ENCODE peak calls at places on chromosomes 6 and 20, in seven cellular contexts. I, U, O, J, R, P and C are unnamed samples.

GRCh38 chr6:37058084-37058586 is 52.7 kb downstream of the FGD2 start:
- DNase-seq in R (no peak), O (peak; percentile 76), I (peak; percentile 68), U (no peak), P (peak; percentile 57), J (no peak), C (no peak)

GRCh38 chr6:148657053-148657452 is 89.8 kb upstream of the UST start:
- DNase-seq in U (no peak), O (peak; percentile 84), P (peak; percentile 7), J (no peak), R (no peak), I (peak; percentile 92), C (no peak)

GRCh38 chr20:34043025-34043424 is 49.3 kb downstream of the RALY start:
- DNase-seq in O (no peak), J (no peak), I (peak; percentile 19), U (no peak), R (no peak), P (no peak), C (no peak)

GRCh38 chr20:20463933-20464374 is 96.0 kb downstream of the INSM1 start:
- DNase-seq in P (no peak), J (no peak), R (peak; percentile 82), I (peak; percentile 29), U (peak; percentile 85), O (no peak), C (peak; percentile 92)

GRCh38 chr6:25882066-25882496 is 8.0 kb upstream of the SLC17A3 start:
- DNase-seq in R (peak; percentile 85), I (no peak), P (peak; percentile 70), U (peak; percentile 21), O (no peak), J (peak; percentile 72), C (peak; percentile 83)

GRCh38 chr6:169969372-169970099 is 218.1 kb downstream of the ERMARD start:
- DNase-seq in J (no peak), P (no peak), I (no peak), U (no peak), R (no peak), O (no peak), C (no peak)

GRCh38 chr6:11759995-11760394 is 18.6 kb downstream of the ADTRP start:
- DNase-seq in U (no peak), J (no peak), I (no peak), R (no peak), O (no peak), P (no peak), C (no peak)

GRCh38 chr20:16608265-16608636 is 35.0 kb upstream of the KIF16B start:
- DNase-seq in P (no peak), I (no peak), O (no peak), J (peak; percentile 0), R (no peak), U (no peak), C (no peak)

GRCh38 chr6:25617997-25618396 is 34.0 kb upstream of the SCGN start:
- DNase-seq in O (no peak), P (no peak), I (no peak), R (no peak), J (no peak), U (no peak), C (no peak)

GRCh38 chr6:4336778-4337442 is 201.5 kb upstream of the ECI2 start:
- DNase-seq in J (no peak), O (no peak), I (peak; percentile 93), P (no peak), U (no peak), R (no peak), C (no peak)
- H3K27ac ChIP-seq in J (no peak overlapping the region), O (no peak overlapping the region), I (no peak overlapping the region), P (peak overlapping the region; percentile 91), U (no peak overlapping the region), R (no peak overlapping the region), C (no peak overlapping the region)

GRCh38 chr6:39021779-39022178 is 26.8 kb upstream of the GLP1R start:
- DNase-seq in I (no peak), O (no peak), U (no peak), J (no peak), P (no peak), R (no peak), C (no peak)
- H2BK120ac ChIP-seq in I (no peak overlapping the region), O (no peak overlapping the region), U (no peak overlapping the region), J (no peak overlapping the region), P (no peak overlapping the region), R (no peak overlapping the region), C (no peak overlapping the region)

DNA sequence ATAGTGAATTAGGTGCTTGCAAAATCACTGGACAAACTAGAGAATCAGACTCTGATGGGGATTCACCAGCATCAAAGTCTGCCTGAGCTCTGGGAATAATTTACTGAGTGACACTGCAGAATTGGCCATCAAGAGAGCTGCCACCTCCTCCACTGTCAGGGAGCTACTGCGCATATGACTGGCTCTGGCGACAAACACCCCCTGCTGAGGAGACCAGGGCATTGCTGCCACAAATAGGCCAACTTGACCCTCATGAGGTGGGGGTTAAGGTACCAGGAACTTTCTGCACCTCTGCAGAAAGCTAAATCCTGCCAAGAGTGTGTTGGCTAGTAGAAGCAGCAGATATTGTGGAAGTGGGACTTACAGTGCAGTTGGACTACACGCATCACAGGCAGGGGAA is 88.0 kb downstream of the CDS2 start:
- DNase-seq in J (no peak), U (no peak), I (no peak), R (no peak), P (no peak), O (no peak), C (peak; percentile 22)
- H3K27ac ChIP-seq in J (no peak overlapping the region), U (no peak overlapping the region), I (no peak overlapping the region), R (no peak overlapping the region), P (no peak overlapping the region), O (no peak overlapping the region), C (no peak overlapping the region)

DNA sequence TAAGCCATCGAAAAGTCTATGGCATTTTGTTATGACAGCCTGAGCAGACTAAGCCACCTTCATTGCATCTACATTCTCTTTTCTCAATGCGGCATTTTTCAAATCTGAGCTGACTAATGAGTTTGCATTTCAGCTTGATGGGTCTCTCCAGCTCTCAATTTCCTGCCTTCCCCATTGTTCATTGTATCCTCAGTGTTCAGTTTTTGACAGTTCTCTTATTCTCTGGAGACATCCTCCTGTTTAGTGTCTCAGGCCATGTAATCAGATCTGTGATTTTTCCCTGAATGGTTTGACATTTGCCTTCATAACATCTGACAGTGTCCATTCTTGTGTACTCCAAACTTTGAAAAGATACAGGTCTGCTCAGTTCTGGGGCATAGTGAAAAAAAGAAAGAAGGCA is 27.9 kb upstream of the MCM3 start:
- DNase-seq in U (no peak), R (no peak), I (no peak), O (no peak), P (no peak), J (no peak), C (no peak)
- H2BK120ac ChIP-seq in U (no peak overlapping the region), R (no peak overlapping the region), I (no peak overlapping the region), O (no peak overlapping the region), P (peak overlapping the region; percentile 81), J (no peak overlapping the region), C (no peak overlapping the region)

GRCh38 chr20:49852522-49853055 is 40.0 kb downstream of the SLC9A8 start:
- DNase-seq in U (no peak), O (no peak), I (no peak), R (no peak), J (no peak), P (no peak), C (no peak)
- H3K27ac ChIP-seq in U (no peak overlapping the region), O (no peak overlapping the region), I (no peak overlapping the region), R (no peak overlapping the region), J (no peak overlapping the region), P (no peak overlapping the region), C (no peak overlapping the region)

GRCh38 chr20:62715201-62715600 is 6.6 kb downstream of the NTSR1 start:
- DNase-seq in P (no peak), O (no peak), R (no peak), U (no peak), J (no peak), I (no peak), C (no peak)
- H2BK120ac ChIP-seq in P (no peak overlapping the region), O (no peak overlapping the region), R (no peak overlapping the region), U (no peak overlapping the region), J (no peak overlapping the region), I (no peak overlapping the region), C (no peak overlapping the region)

GRCh38 chr6:41093729-41094128 is 21.0 kb downstream of the NFYA start:
- DNase-seq in P (no peak), U (no peak), I (peak; percentile 12), R (no peak), J (no peak), O (peak; percentile 41), C (no peak)

GRCh38 chr6:41085182-41085581 is 12.4 kb downstream of the NFYA start:
- DNase-seq in U (no peak), P (no peak), O (no peak), R (no peak), J (no peak), I (no peak), C (no peak)

GRCh38 chr6:41088451-41088850 is 15.7 kb downstream of the NFYA start:
- DNase-seq in I (no peak), R (no peak), J (no peak), U (no peak), O (peak; percentile 25), P (no peak), C (peak; percentile 13)

GRCh38 chr6:41092421-41093140 is 19.8 kb downstream of the NFYA start:
- DNase-seq in I (peak; percentile 34), R (no peak), O (peak; percentile 37), P (no peak), J (no peak), U (no peak), C (peak; percentile 25)

DNA sequence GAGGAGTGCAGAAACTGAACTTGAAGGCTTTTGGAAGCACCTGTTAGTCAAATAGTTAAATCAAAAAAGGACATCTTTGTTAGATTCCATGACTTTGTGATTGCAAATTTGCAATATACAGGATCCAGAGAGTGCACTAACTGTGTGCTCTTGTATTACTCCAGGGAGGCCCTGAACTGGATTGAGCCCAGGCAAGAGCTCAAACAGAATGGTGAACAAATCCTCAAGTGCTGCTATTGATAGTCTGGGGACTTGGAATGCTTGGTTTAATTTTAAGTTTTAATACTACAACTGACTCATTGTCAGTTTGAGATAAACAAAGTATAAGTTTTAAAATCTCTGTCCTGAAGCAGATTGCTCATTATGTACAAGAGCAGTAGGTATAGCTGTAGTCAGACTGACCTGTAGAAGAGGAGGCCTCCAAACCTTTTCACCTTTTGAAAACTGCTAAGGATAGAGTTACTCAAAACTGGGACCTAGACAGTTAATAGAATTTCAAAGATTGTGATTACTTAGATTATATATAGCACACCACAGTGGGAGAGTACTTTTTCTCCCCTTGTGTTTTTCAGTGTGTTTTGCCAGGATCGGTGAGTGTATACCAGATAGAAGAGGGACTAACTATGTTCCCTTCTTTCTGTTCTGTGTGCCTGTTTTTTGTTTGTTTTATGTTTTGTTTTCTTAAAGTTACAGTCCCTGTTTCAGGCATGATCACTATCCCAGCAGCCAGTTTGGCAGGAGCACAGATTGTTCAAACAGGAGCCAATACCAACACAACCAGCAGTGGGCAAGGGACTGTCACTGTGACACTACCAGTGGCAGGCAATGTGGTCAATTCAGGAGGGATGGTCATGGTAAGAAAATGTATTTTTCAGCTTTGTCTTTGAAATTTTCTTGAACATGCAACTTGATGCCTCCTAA is 18.3 kb downstream of the NFYA start:
- DNase-seq in J (no peak), R (no peak), U (no peak), O (peak; percentile 4), P (no peak), I (no peak), C (no peak)
- H3K27ac ChIP-seq in J (no peak overlapping the region), R (no peak overlapping the region), U (no peak overlapping the region), O (no peak overlapping the region), P (no peak overlapping the region), I (no peak overlapping the region), C (no peak overlapping the region)

GRCh38 chr20:18005170-18005989 is 36.6 kb downstream of the MGME1 start:
- DNase-seq in I (no peak), R (peak; percentile 47), O (no peak), P (peak; percentile 99), U (no peak), J (no peak), C (peak; percentile 75)
- H2BK120ac ChIP-seq in I (no peak overlapping the region), R (no peak overlapping the region), O (no peak overlapping the region), P (peak overlapping the region; percentile 2), U (no peak overlapping the region), J (no peak overlapping the region), C (no peak overlapping the region)